ENCODE peak calls at places on chromosome 2, in nine cellular contexts. One of them, this sample, is unnamed.

GRCh38 chr2:109669731-109670130 is 55.6 kb downstream of the SOWAHC start:
- DNase-seq in activated naive CD8-positive, alpha-beta T cell treated with anti-CD3 and anti-CD28 coated beads, Interleukin-2, amount 10 ng/mL, durations not matched to agents 7 days and 5 days: no peak
- DNase-seq in EH: no peak
- DNase-seq in cardiac septum: no peak
- DNase-seq in stimulated activated CD4-positive, alpha-beta T cell treated with anti-CD3 and anti-CD28 coated beads, Interleukin-2, amount 100 ng/mL, for 48 hours: no peak
- DNase-seq in ACHN: no peak
- DNase-seq in cardiac muscle cell: no peak
- DNase-seq in T-helper 2 cell treated with Interferon-gamma antibody and Interleukin-4, amounts not matched to agents 5 μg/mL and 100 μg/mL, for 36 hours: no peak
- DNase-seq in CMK: no peak
- DNase-seq in this sample: no peak

GRCh38 chr2:232328038-232328435 is 50.5 kb upstream of the ALPP start:
- DNase-seq in activated naive CD8-positive, alpha-beta T cell treated with anti-CD3 and anti-CD28 coated beads, Interleukin-2, amount 10 ng/mL, durations not matched to agents 7 days and 5 days: no peak
- DNase-seq in EH: no peak
- DNase-seq in cardiac septum: peak; percentile 58
- DNase-seq in stimulated activated CD4-positive, alpha-beta T cell treated with anti-CD3 and anti-CD28 coated beads, Interleukin-2, amount 100 ng/mL, for 48 hours: no peak
- DNase-seq in ACHN: no peak
- DNase-seq in cardiac muscle cell: no peak
- DNase-seq in T-helper 2 cell treated with Interferon-gamma antibody and Interleukin-4, amounts not matched to agents 5 μg/mL and 100 μg/mL, for 36 hours: no peak
- DNase-seq in CMK: no peak
- DNase-seq in this sample: no peak

GRCh38 chr2:205193829-205194228 is 488.5 kb upstream of the NRP2 start:
- DNase-seq in activated naive CD8-positive, alpha-beta T cell treated with anti-CD3 and anti-CD28 coated beads, Interleukin-2, amount 10 ng/mL, durations not matched to agents 7 days and 5 days: no peak
- DNase-seq in EH: no peak
- DNase-seq in cardiac septum: no peak
- DNase-seq in stimulated activated CD4-positive, alpha-beta T cell treated with anti-CD3 and anti-CD28 coated beads, Interleukin-2, amount 100 ng/mL, for 48 hours: no peak
- DNase-seq in ACHN: no peak
- DNase-seq in cardiac muscle cell: no peak
- DNase-seq in T-helper 2 cell treated with Interferon-gamma antibody and Interleukin-4, amounts not matched to agents 5 μg/mL and 100 μg/mL, for 36 hours: no peak
- DNase-seq in CMK: no peak
- DNase-seq in this sample: no peak

GRCh38 chr2:200259577-200259957 is 46.9 kb upstream of the SPATS2L start:
- DNase-seq in activated naive CD8-positive, alpha-beta T cell treated with anti-CD3 and anti-CD28 coated beads, Interleukin-2, amount 10 ng/mL, durations not matched to agents 7 days and 5 days: no peak
- DNase-seq in EH: no peak
- DNase-seq in cardiac septum: no peak
- DNase-seq in stimulated activated CD4-positive, alpha-beta T cell treated with anti-CD3 and anti-CD28 coated beads, Interleukin-2, amount 100 ng/mL, for 48 hours: no peak
- DNase-seq in ACHN: no peak
- DNase-seq in cardiac muscle cell: no peak
- DNase-seq in T-helper 2 cell treated with Interferon-gamma antibody and Interleukin-4, amounts not matched to agents 5 μg/mL and 100 μg/mL, for 36 hours: no peak
- DNase-seq in CMK: no peak
- DNase-seq in this sample: no peak

GRCh38 chr2:59176737-59177136 is 935.6 kb upstream of the FANCL start:
- DNase-seq in activated naive CD8-positive, alpha-beta T cell treated with anti-CD3 and anti-CD28 coated beads, Interleukin-2, amount 10 ng/mL, durations not matched to agents 7 days and 5 days: no peak
- DNase-seq in EH: no peak
- DNase-seq in cardiac septum: no peak
- DNase-seq in stimulated activated CD4-positive, alpha-beta T cell treated with anti-CD3 and anti-CD28 coated beads, Interleukin-2, amount 100 ng/mL, for 48 hours: no peak
- DNase-seq in ACHN: no peak
- DNase-seq in cardiac muscle cell: no peak
- DNase-seq in T-helper 2 cell treated with Interferon-gamma antibody and Interleukin-4, amounts not matched to agents 5 μg/mL and 100 μg/mL, for 36 hours: no peak
- DNase-seq in CMK: no peak
- DNase-seq in this sample: no peak

GRCh38 chr2:28224648-28225471 is 167.8 kb upstream of the FOSL2 start:
- DNase-seq in activated naive CD8-positive, alpha-beta T cell treated with anti-CD3 and anti-CD28 coated beads, Interleukin-2, amount 10 ng/mL, durations not matched to agents 7 days and 5 days: no peak
- DNase-seq in EH: peak; percentile 92
- DNase-seq in cardiac septum: no peak
- DNase-seq in stimulated activated CD4-positive, alpha-beta T cell treated with anti-CD3 and anti-CD28 coated beads, Interleukin-2, amount 100 ng/mL, for 48 hours: no peak
- DNase-seq in ACHN: no peak
- DNase-seq in cardiac muscle cell: no peak
- DNase-seq in T-helper 2 cell treated with Interferon-gamma antibody and Interleukin-4, amounts not matched to agents 5 μg/mL and 100 μg/mL, for 36 hours: no peak
- DNase-seq in CMK: no peak
- DNase-seq in this sample: no peak

GRCh38 chr2:179107179-179107541 is 57.2 kb upstream of the CCDC141 start:
- DNase-seq in activated naive CD8-positive, alpha-beta T cell treated with anti-CD3 and anti-CD28 coated beads, Interleukin-2, amount 10 ng/mL, durations not matched to agents 7 days and 5 days: no peak
- DNase-seq in EH: no peak
- DNase-seq in cardiac septum: no peak
- DNase-seq in stimulated activated CD4-positive, alpha-beta T cell treated with anti-CD3 and anti-CD28 coated beads, Interleukin-2, amount 100 ng/mL, for 48 hours: no peak
- DNase-seq in ACHN: no peak
- DNase-seq in cardiac muscle cell: no peak
- DNase-seq in T-helper 2 cell treated with Interferon-gamma antibody and Interleukin-4, amounts not matched to agents 5 μg/mL and 100 μg/mL, for 36 hours: no peak
- DNase-seq in CMK: no peak
- DNase-seq in this sample: no peak

GRCh38 chr2:20930928-20931327 is 108.0 kb upstream of the LDAH start:
- DNase-seq in activated naive CD8-positive, alpha-beta T cell treated with anti-CD3 and anti-CD28 coated beads, Interleukin-2, amount 10 ng/mL, durations not matched to agents 7 days and 5 days: no peak
- DNase-seq in EH: peak; percentile 53
- DNase-seq in cardiac septum: no peak
- DNase-seq in stimulated activated CD4-positive, alpha-beta T cell treated with anti-CD3 and anti-CD28 coated beads, Interleukin-2, amount 100 ng/mL, for 48 hours: no peak
- DNase-seq in ACHN: peak; percentile 63
- DNase-seq in cardiac muscle cell: no peak
- DNase-seq in T-helper 2 cell treated with Interferon-gamma antibody and Interleukin-4, amounts not matched to agents 5 μg/mL and 100 μg/mL, for 36 hours: no peak
- DNase-seq in CMK: no peak
- DNase-seq in this sample: no peak

GRCh38 chr2:200615247-200615646 is 29.4 kb downstream of the AOX1 start:
- DNase-seq in activated naive CD8-positive, alpha-beta T cell treated with anti-CD3 and anti-CD28 coated beads, Interleukin-2, amount 10 ng/mL, durations not matched to agents 7 days and 5 days: no peak
- DNase-seq in EH: peak; percentile 89
- DNase-seq in cardiac septum: no peak
- DNase-seq in stimulated activated CD4-positive, alpha-beta T cell treated with anti-CD3 and anti-CD28 coated beads, Interleukin-2, amount 100 ng/mL, for 48 hours: no peak
- DNase-seq in ACHN: peak; percentile 80
- DNase-seq in cardiac muscle cell: no peak
- DNase-seq in T-helper 2 cell treated with Interferon-gamma antibody and Interleukin-4, amounts not matched to agents 5 μg/mL and 100 μg/mL, for 36 hours: no peak
- DNase-seq in CMK: no peak
- DNase-seq in this sample: no peak

GRCh38 chr2:175687465-175687864 is 314.6 kb downstream of the LNPK start:
- DNase-seq in activated naive CD8-positive, alpha-beta T cell treated with anti-CD3 and anti-CD28 coated beads, Interleukin-2, amount 10 ng/mL, durations not matched to agents 7 days and 5 days: no peak
- DNase-seq in EH: no peak
- DNase-seq in cardiac septum: no peak
- DNase-seq in stimulated activated CD4-positive, alpha-beta T cell treated with anti-CD3 and anti-CD28 coated beads, Interleukin-2, amount 100 ng/mL, for 48 hours: no peak
- DNase-seq in ACHN: no peak
- DNase-seq in cardiac muscle cell: no peak
- DNase-seq in T-helper 2 cell treated with Interferon-gamma antibody and Interleukin-4, amounts not matched to agents 5 μg/mL and 100 μg/mL, for 36 hours: no peak
- DNase-seq in CMK: no peak
- DNase-seq in this sample: no peak

This sample was measured in NCI-H460.